ENCODE peak calls at places on chromosome 5, in nine cellular contexts. One of them, this sample, is unnamed.
A peak's percentile ranks its signal among the peaks of the same experiment; 100 is the strongest.

GRCh38 chr5:133635051-133635450 is 22.7 kb upstream of the FSTL4 start:
- DNase-seq in stimulated activated CD4-positive, alpha-beta T cell treated with anti-CD3 and anti-CD28 coated beads, Interleukin-1b, Interleukin-23, amount 100 ng/mL, for 4 hours: no peak
- DNase-seq in GM10248: no peak
- DNase-seq in T-helper 1 cell: no peak
- DNase-seq in progenitor cell of endocrine pancreas: no peak
- DNase-seq in NCI-H526: no peak
- DNase-seq in NCI-H1105: no peak
- DNase-seq in HCT116: no peak
- DNase-seq in HL-60: no peak
- DNase-seq in this sample: no peak

GRCh38 chr5:62977641-62978040 is 399.0 kb downstream of the LRRC70 start:
- DNase-seq in HCT116: no peak
- DNase-seq in NCI-H1105: no peak
- DNase-seq in T-helper 1 cell: no peak
- DNase-seq in HL-60: no peak
- DNase-seq in progenitor cell of endocrine pancreas: no peak
- DNase-seq in stimulated activated CD4-positive, alpha-beta T cell treated with anti-CD3 and anti-CD28 coated beads, Interleukin-1b, Interleukin-23, amount 100 ng/mL, for 4 hours: no peak
- DNase-seq in NCI-H526: no peak
- DNase-seq in GM10248: no peak
- DNase-seq in this sample: no peak

GRCh38 chr5:176620333-176620981 is 9.9 kb downstream of the SNCB start:
- DNase-seq in HL-60: no peak
- DNase-seq in HCT116: no peak
- DNase-seq in NCI-H526: no peak
- DNase-seq in stimulated activated CD4-positive, alpha-beta T cell treated with anti-CD3 and anti-CD28 coated beads, Interleukin-1b, Interleukin-23, amount 100 ng/mL, for 4 hours: no peak
- DNase-seq in NCI-H1105: no peak
- DNase-seq in GM10248: no peak
- DNase-seq in T-helper 1 cell: no peak
- DNase-seq in progenitor cell of endocrine pancreas: no peak
- DNase-seq in this sample: peak; percentile 49

GRCh38 chr5:69450116-69450515 is 35.2 kb downstream of the MARVELD2 start:
- DNase-seq in T-helper 1 cell: no peak
- DNase-seq in HL-60: no peak
- DNase-seq in progenitor cell of endocrine pancreas: no peak
- DNase-seq in stimulated activated CD4-positive, alpha-beta T cell treated with anti-CD3 and anti-CD28 coated beads, Interleukin-1b, Interleukin-23, amount 100 ng/mL, for 4 hours: no peak
- DNase-seq in GM10248: no peak
- DNase-seq in HCT116: peak; percentile 42
- DNase-seq in NCI-H526: no peak
- DNase-seq in NCI-H1105: no peak
- DNase-seq in this sample: peak; percentile 61

GRCh38 chr5:168013546-168013945 is 277.9 kb upstream of the WWC1 start:
- DNase-seq in GM10248: no peak
- DNase-seq in NCI-H526: no peak
- DNase-seq in HCT116: no peak
- DNase-seq in progenitor cell of endocrine pancreas: no peak
- DNase-seq in T-helper 1 cell: no peak
- DNase-seq in NCI-H1105: no peak
- DNase-seq in stimulated activated CD4-positive, alpha-beta T cell treated with anti-CD3 and anti-CD28 coated beads, Interleukin-1b, Interleukin-23, amount 100 ng/mL, for 4 hours: no peak
- DNase-seq in HL-60: no peak
- DNase-seq in this sample: no peak

GRCh38 chr5:107272954-107273353 is 397.8 kb downstream of the EFNA5 start:
- DNase-seq in NCI-H1105: no peak
- DNase-seq in T-helper 1 cell: no peak
- DNase-seq in HL-60: no peak
- DNase-seq in HCT116: no peak
- DNase-seq in progenitor cell of endocrine pancreas: no peak
- DNase-seq in NCI-H526: no peak
- DNase-seq in stimulated activated CD4-positive, alpha-beta T cell treated with anti-CD3 and anti-CD28 coated beads, Interleukin-1b, Interleukin-23, amount 100 ng/mL, for 4 hours: no peak
- DNase-seq in GM10248: no peak
- DNase-seq in this sample: no peak

GRCh38 chr5:6328173-6328572 is 50.2 kb downstream of the MED10 start:
- DNase-seq in NCI-H1105: no peak
- DNase-seq in progenitor cell of endocrine pancreas: peak; percentile 81
- DNase-seq in GM10248: no peak
- DNase-seq in NCI-H526: no peak
- DNase-seq in stimulated activated CD4-positive, alpha-beta T cell treated with anti-CD3 and anti-CD28 coated beads, Interleukin-1b, Interleukin-23, amount 100 ng/mL, for 4 hours: no peak
- DNase-seq in T-helper 1 cell: no peak
- DNase-seq in HL-60: peak; percentile 8
- DNase-seq in HCT116: no peak
- DNase-seq in this sample: no peak

GRCh38 chr5:106876665-106877194 is 794.0 kb downstream of the EFNA5 start:
- DNase-seq in NCI-H526: no peak
- DNase-seq in T-helper 1 cell: no peak
- DNase-seq in HL-60: peak; percentile 17
- DNase-seq in progenitor cell of endocrine pancreas: no peak
- DNase-seq in NCI-H1105: no peak
- DNase-seq in stimulated activated CD4-positive, alpha-beta T cell treated with anti-CD3 and anti-CD28 coated beads, Interleukin-1b, Interleukin-23, amount 100 ng/mL, for 4 hours: no peak
- DNase-seq in GM10248: no peak
- DNase-seq in HCT116: no peak
- DNase-seq in this sample: no peak

GRCh38 chr5:10485142-10485795 is 43.6 kb downstream of the ROPN1L start:
- DNase-seq in HCT116: peak; percentile 18
- DNase-seq in stimulated activated CD4-positive, alpha-beta T cell treated with anti-CD3 and anti-CD28 coated beads, Interleukin-1b, Interleukin-23, amount 100 ng/mL, for 4 hours: no peak
- DNase-seq in NCI-H1105: no peak
- DNase-seq in HL-60: peak; percentile 65
- DNase-seq in GM10248: no peak
- DNase-seq in progenitor cell of endocrine pancreas: no peak
- DNase-seq in NCI-H526: peak; percentile 56
- DNase-seq in T-helper 1 cell: no peak
- DNase-seq in this sample: peak; percentile 98

GRCh38 chr5:163379298-163380155 is 57.9 kb upstream of the CCNG1 start:
- DNase-seq in HCT116: peak; percentile 75
- DNase-seq in stimulated activated CD4-positive, alpha-beta T cell treated with anti-CD3 and anti-CD28 coated beads, Interleukin-1b, Interleukin-23, amount 100 ng/mL, for 4 hours: no peak
- DNase-seq in NCI-H1105: no peak
- DNase-seq in NCI-H526: no peak
- DNase-seq in progenitor cell of endocrine pancreas: no peak
- DNase-seq in T-helper 1 cell: no peak
- DNase-seq in HL-60: no peak
- DNase-seq in GM10248: no peak
- DNase-seq in this sample: peak; percentile 7

GRCh38 chr5:149355688-149356087 is 2.2 kb upstream of the PCYOX1L start:
- DNase-seq in HL-60: no peak
- DNase-seq in GM10248: no peak
- DNase-seq in NCI-H526: no peak
- DNase-seq in progenitor cell of endocrine pancreas: no peak
- DNase-seq in T-helper 1 cell: peak; percentile 20
- DNase-seq in NCI-H1105: no peak
- DNase-seq in stimulated activated CD4-positive, alpha-beta T cell treated with anti-CD3 and anti-CD28 coated beads, Interleukin-1b, Interleukin-23, amount 100 ng/mL, for 4 hours: no peak
- DNase-seq in HCT116: no peak
- DNase-seq in this sample: no peak

GRCh38 chr5:72661405-72661804 is 154.2 kb upstream of the ZNF366 start:
- DNase-seq in progenitor cell of endocrine pancreas: no peak
- DNase-seq in NCI-H1105: no peak
- DNase-seq in HL-60: no peak
- DNase-seq in GM10248: no peak
- DNase-seq in stimulated activated CD4-positive, alpha-beta T cell treated with anti-CD3 and anti-CD28 coated beads, Interleukin-1b, Interleukin-23, amount 100 ng/mL, for 4 hours: no peak
- DNase-seq in T-helper 1 cell: no peak
- DNase-seq in HCT116: no peak
- DNase-seq in NCI-H526: no peak
- DNase-seq in this sample: no peak

GRCh38 chr5:99815-100214 is 7.8 kb downstream of the PLEKHG4B start:
- DNase-seq in NCI-H526: no peak
- DNase-seq in HCT116: no peak
- DNase-seq in HL-60: no peak
- DNase-seq in NCI-H1105: peak; percentile 31
- DNase-seq in T-helper 1 cell: no peak
- DNase-seq in progenitor cell of endocrine pancreas: no peak
- DNase-seq in stimulated activated CD4-positive, alpha-beta T cell treated with anti-CD3 and anti-CD28 coated beads, Interleukin-1b, Interleukin-23, amount 100 ng/mL, for 4 hours: no peak
- DNase-seq in GM10248: no peak
- DNase-seq in this sample: no peak

GRCh38 chr5:122195784-122196394 is 66.5 kb downstream of the ZNF474 start:
- DNase-seq in NCI-H1105: peak; percentile 10
- DNase-seq in T-helper 1 cell: no peak
- DNase-seq in GM10248: no peak
- DNase-seq in stimulated activated CD4-positive, alpha-beta T cell treated with anti-CD3 and anti-CD28 coated beads, Interleukin-1b, Interleukin-23, amount 100 ng/mL, for 4 hours: no peak
- DNase-seq in progenitor cell of endocrine pancreas: no peak
- DNase-seq in HCT116: peak; percentile 28
- DNase-seq in HL-60: no peak
- DNase-seq in NCI-H526: peak; percentile 26
- DNase-seq in this sample: no peak

GRCh38 chr5:164876793-164877192 is 1371.4 kb downstream of the MAT2B start:
- DNase-seq in NCI-H526: no peak
- DNase-seq in NCI-H1105: no peak
- DNase-seq in stimulated activated CD4-positive, alpha-beta T cell treated with anti-CD3 and anti-CD28 coated beads, Interleukin-1b, Interleukin-23, amount 100 ng/mL, for 4 hours: no peak
- DNase-seq in HCT116: no peak
- DNase-seq in T-helper 1 cell: no peak
- DNase-seq in progenitor cell of endocrine pancreas: no peak
- DNase-seq in HL-60: no peak
- DNase-seq in GM10248: no peak
- DNase-seq in this sample: no peak

GRCh38 chr5:126597156-126597555 is 2.1 kb upstream of the ALDH7A1 start:
- DNase-seq in T-helper 1 cell: no peak
- DNase-seq in NCI-H1105: no peak
- DNase-seq in GM10248: no peak
- DNase-seq in HL-60: no peak
- DNase-seq in HCT116: no peak
- DNase-seq in progenitor cell of endocrine pancreas: no peak
- DNase-seq in NCI-H526: no peak
- DNase-seq in stimulated activated CD4-positive, alpha-beta T cell treated with anti-CD3 and anti-CD28 coated beads, Interleukin-1b, Interleukin-23, amount 100 ng/mL, for 4 hours: no peak
- DNase-seq in this sample: no peak

GRCh38 chr5:174323878-174324281 is 278.4 kb downstream of the NSG2 start:
- DNase-seq in stimulated activated CD4-positive, alpha-beta T cell treated with anti-CD3 and anti-CD28 coated beads, Interleukin-1b, Interleukin-23, amount 100 ng/mL, for 4 hours: no peak
- DNase-seq in NCI-H526: peak; percentile 28
- DNase-seq in NCI-H1105: peak; percentile 23
- DNase-seq in HCT116: peak; percentile 72
- DNase-seq in HL-60: no peak
- DNase-seq in GM10248: peak; percentile 51
- DNase-seq in progenitor cell of endocrine pancreas: peak; percentile 35
- DNase-seq in T-helper 1 cell: no peak
- DNase-seq in this sample: peak; percentile 26

GRCh38 chr5:179258922-179259730 is 86.1 kb downstream of the ADAMTS2 start:
- DNase-seq in progenitor cell of endocrine pancreas: no peak
- DNase-seq in NCI-H1105: no peak
- DNase-seq in stimulated activated CD4-positive, alpha-beta T cell treated with anti-CD3 and anti-CD28 coated beads, Interleukin-1b, Interleukin-23, amount 100 ng/mL, for 4 hours: no peak
- DNase-seq in HCT116: no peak
- DNase-seq in HL-60: no peak
- DNase-seq in NCI-H526: no peak
- DNase-seq in T-helper 1 cell: no peak
- DNase-seq in GM10248: no peak
- DNase-seq in this sample: no peak

GRCh38 chr5:93252165-93252564 is 328.9 kb downstream of the NR2F1-AS1 start:
- DNase-seq in stimulated activated CD4-positive, alpha-beta T cell treated with anti-CD3 and anti-CD28 coated beads, Interleukin-1b, Interleukin-23, amount 100 ng/mL, for 4 hours: no peak
- DNase-seq in NCI-H526: no peak
- DNase-seq in progenitor cell of endocrine pancreas: no peak
- DNase-seq in NCI-H1105: no peak
- DNase-seq in HCT116: peak; percentile 33
- DNase-seq in GM10248: no peak
- DNase-seq in HL-60: no peak
- DNase-seq in T-helper 1 cell: no peak
- DNase-seq in this sample: no peak

GRCh38 chr5:79853676-79854418 is 137.2 kb downstream of the MTX3 start:
- DNase-seq in NCI-H526: no peak
- DNase-seq in progenitor cell of endocrine pancreas: no peak
- DNase-seq in NCI-H1105: no peak
- DNase-seq in stimulated activated CD4-positive, alpha-beta T cell treated with anti-CD3 and anti-CD28 coated beads, Interleukin-1b, Interleukin-23, amount 100 ng/mL, for 4 hours: no peak
- DNase-seq in T-helper 1 cell: no peak
- DNase-seq in HCT116: peak; percentile 48
- DNase-seq in GM10248: no peak
- DNase-seq in HL-60: no peak
- DNase-seq in this sample: no peak

GRCh38 chr5:139133237-139133636 is 64.9 kb downstream of the SIL1 start:
- DNase-seq in NCI-H526: no peak
- DNase-seq in stimulated activated CD4-positive, alpha-beta T cell treated with anti-CD3 and anti-CD28 coated beads, Interleukin-1b, Interleukin-23, amount 100 ng/mL, for 4 hours: no peak
- DNase-seq in HCT116: no peak
- DNase-seq in HL-60: no peak
- DNase-seq in GM10248: no peak
- DNase-seq in progenitor cell of endocrine pancreas: no peak
- DNase-seq in T-helper 1 cell: no peak
- DNase-seq in NCI-H1105: peak; percentile 76
- DNase-seq in this sample: no peak

GRCh38 chr5:446066-446725 is 3.2 kb downstream of the EXOC3 start:
- DNase-seq in HL-60: no peak
- DNase-seq in progenitor cell of endocrine pancreas: no peak
- DNase-seq in NCI-H1105: no peak
- DNase-seq in T-helper 1 cell: no peak
- DNase-seq in GM10248: no peak
- DNase-seq in stimulated activated CD4-positive, alpha-beta T cell treated with anti-CD3 and anti-CD28 coated beads, Interleukin-1b, Interleukin-23, amount 100 ng/mL, for 4 hours: no peak
- DNase-seq in HCT116: no peak
- DNase-seq in NCI-H526: no peak
- DNase-seq in this sample: no peak

GRCh38 chr5:54603372-54603771 is 85.8 kb downstream of the SNX18 start:
- DNase-seq in T-helper 1 cell: no peak
- DNase-seq in HL-60: no peak
- DNase-seq in GM10248: no peak
- DNase-seq in NCI-H1105: no peak
- DNase-seq in progenitor cell of endocrine pancreas: no peak
- DNase-seq in HCT116: no peak
- DNase-seq in NCI-H526: no peak
- DNase-seq in stimulated activated CD4-positive, alpha-beta T cell treated with anti-CD3 and anti-CD28 coated beads, Interleukin-1b, Interleukin-23, amount 100 ng/mL, for 4 hours: no peak
- DNase-seq in this sample: no peak

GRCh38 chr5:68344447-68345111 is 129.0 kb downstream of the PIK3R1 start:
- DNase-seq in NCI-H526: no peak
- DNase-seq in progenitor cell of endocrine pancreas: no peak
- DNase-seq in stimulated activated CD4-positive, alpha-beta T cell treated with anti-CD3 and anti-CD28 coated beads, Interleukin-1b, Interleukin-23, amount 100 ng/mL, for 4 hours: peak; percentile 12
- DNase-seq in HCT116: no peak
- DNase-seq in NCI-H1105: no peak
- DNase-seq in GM10248: peak; percentile 22
- DNase-seq in HL-60: peak; percentile 2
- DNase-seq in T-helper 1 cell: peak; percentile 53
- DNase-seq in this sample: no peak

GRCh38 chr5:6822068-6822467 is 108.8 kb downstream of the TENT4A start:
- DNase-seq in stimulated activated CD4-positive, alpha-beta T cell treated with anti-CD3 and anti-CD28 coated beads, Interleukin-1b, Interleukin-23, amount 100 ng/mL, for 4 hours: no peak
- DNase-seq in T-helper 1 cell: no peak
- DNase-seq in GM10248: no peak
- DNase-seq in NCI-H1105: no peak
- DNase-seq in HL-60: no peak
- DNase-seq in HCT116: no peak
- DNase-seq in NCI-H526: no peak
- DNase-seq in progenitor cell of endocrine pancreas: no peak
- DNase-seq in this sample: no peak